ENCODE peak calls at places on chromosome 2, in four cellular contexts. O is tibial nerve; A is heart right ventricle; S is CD8-positive, alpha-beta T cell. Q is an unnamed sample. For H3K4me1, the result is how much of the 10 kb centered on the place peaks cover.

GRCh38 chr2:204670124-204670523 is 124.8 kb downstream of the PARD3B start:
- DNase-seq in O (no peak), A (no peak), S (no peak), Q (no peak)

GRCh38 chr2:50143822-50144575 is 887.9 kb downstream of the NRXN1 start:
- DNase-seq in O (peak), A (no peak), S (no peak), Q (no peak)

GRCh38 chr2:3449106-3449505 is 69.6 kb downstream of the TRAPPC12 start:
- DNase-seq in O (no peak), A (no peak), S (no peak), Q (no peak)

GRCh38 chr2:154229971-154230370 is 358.2 kb downstream of the GALNT13 start:
- DNase-seq in O (no peak), A (no peak), S (no peak), Q (no peak)

GRCh38 chr2:95346738-95347671 is 49.9 kb downstream of the KCNIP3 start:
- DNase-seq in O (no peak), A (peak), S (no peak), Q (no peak)

GRCh38 chr2:172100080-172101007 is 2.4 kb downstream of the DLX2 start:
- DNase-seq in O (no peak), A (no peak), S (no peak), Q (no peak)

GRCh38 chr2:58063641-58064040 is 17.0 kb downstream of the VRK2 start:
- DNase-seq in O (no peak), A (no peak), S (no peak), Q (no peak)

GRCh38 chr2:67528320-67528719 is 131.2 kb downstream of the ETAA1 start:
- DNase-seq in O (no peak), A (no peak), S (no peak), Q (no peak)

GRCh38 chr2:209872675-209873074 is 101.0 kb downstream of the UNC80 start:
- DNase-seq in O (peak), A (peak), S (no peak), Q (no peak)

GRCh38 chr2:68295523-68295922 is 24.2 kb downstream of the CNRIP1 start:
- DNase-seq in O (no peak), A (no peak), S (no peak), Q (no peak)

GRCh38 chr2:220001693-220002260 is 374.3 kb downstream of the SLC4A3 start:
- DNase-seq in O (no peak), A (no peak), S (no peak), Q (no peak)

GRCh38 chr2:179302764-179303561 is 38.3 kb upstream of the SESTD1 start:
- DNase-seq in O (no peak), A (no peak), S (no peak), Q (no peak)

GRCh38 chr2:234569776-234570430 is 73.0 kb upstream of the ARL4C start:
- DNase-seq in O (no peak), A (no peak), S (no peak), Q (no peak)

GRCh38 chr2:40220177-40220925 is 231.5 kb downstream of the SLC8A1 start:
- DNase-seq in O (no peak), A (no peak), S (no peak), Q (no peak)

GRCh38 chr2:75237296-75237695 is 38.0 kb upstream of the TACR1 start:
- DNase-seq in O (no peak), A (no peak), S (no peak), Q (no peak)

GRCh38 chr2:75238670-75239330 is 39.5 kb upstream of the TACR1 start:
- DNase-seq in O (no peak), A (no peak), S (no peak), Q (no peak)

GRCh38 chr2:75246441-75247167 is 47.3 kb upstream of the TACR1 start:
- DNase-seq in O (no peak), A (no peak), S (no peak), Q (no peak)

GRCh38 chr2:75243219-75243618 is 43.9 kb upstream of the TACR1 start:
- DNase-seq in O (no peak), A (no peak), S (no peak), Q (no peak)

DNA sequence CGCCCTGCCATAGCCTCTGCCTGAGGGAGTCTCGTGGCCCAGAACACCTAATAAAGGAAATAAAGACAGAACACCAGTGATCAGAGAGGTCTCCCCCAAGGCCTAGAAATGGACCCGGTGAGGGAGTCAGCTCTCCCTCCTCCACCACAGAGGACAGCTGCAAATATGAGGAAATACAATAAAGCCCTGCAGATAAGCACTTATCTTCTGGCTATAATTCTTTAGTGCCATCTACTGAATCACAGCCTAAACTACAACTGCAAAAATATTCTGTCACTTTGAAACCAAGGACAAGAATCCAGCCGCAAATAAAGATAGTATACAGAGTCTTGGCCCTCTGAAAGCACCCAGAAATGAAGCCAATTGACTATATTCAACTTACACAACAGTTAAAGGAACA is 42.4 kb upstream of the TACR1 start:
- DNase-seq in O (no peak), A (no peak), S (no peak), Q (no peak)
- TF ChIP-seq CTCF in O (no peak), A (no peak), S (no peak), Q (no peak)

DNA sequence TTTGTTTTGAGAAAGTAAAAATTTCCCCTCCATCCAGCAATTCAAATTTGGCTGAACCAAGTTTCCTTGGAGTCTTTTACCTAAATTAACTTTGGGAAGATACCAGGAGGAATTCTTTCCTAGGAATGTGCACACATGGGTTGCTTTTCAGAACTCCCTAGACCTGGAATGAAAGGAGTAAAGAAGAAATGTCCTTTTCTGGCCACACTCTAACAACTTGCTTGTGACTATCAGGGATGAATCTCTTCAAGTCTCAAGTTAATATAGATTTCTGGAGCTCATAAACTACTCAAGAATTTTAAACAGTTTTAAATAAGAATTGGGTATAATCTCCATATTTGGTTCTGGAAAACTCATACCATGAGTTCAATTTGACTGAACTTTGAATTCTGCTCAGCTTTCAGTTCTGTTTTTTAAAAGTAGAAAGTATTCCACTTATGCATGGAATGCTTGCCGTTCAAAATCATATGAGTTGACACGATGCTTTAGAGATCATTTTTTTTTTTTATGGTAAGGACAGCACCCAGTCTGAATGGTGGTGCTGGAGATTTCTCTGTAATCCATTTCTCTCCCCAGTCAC is 7.7 kb downstream of the RASGRP3 start:
- DNase-seq in O (no peak), A (no peak), S (no peak), Q (no peak)
- H3K27ac ChIP-seq in O (no peak), A (peak), S (no peak), Q (no peak)

GRCh38 chr2:63663013-63663864 is 74.5 kb downstream of the MDH1 start:
- DNase-seq in O (no peak), A (no peak), S (no peak), Q (no peak)

GRCh38 chr2:63665806-63666205 is 77.0 kb downstream of the MDH1 start:
- DNase-seq in O (no peak), A (no peak), S (no peak), Q (no peak)

GRCh38 chr2:63667132-63667531 is 78.4 kb downstream of the MDH1 start:
- DNase-seq in O (no peak), A (no peak), S (no peak), Q (no peak)

GRCh38 chr2:63662028-63662804 is 73.5 kb downstream of the MDH1 start:
- DNase-seq in O (no peak), A (no peak), S (no peak), Q (no peak)

GRCh38 chr2:63665091-63665490 is 76.3 kb downstream of the MDH1 start:
- DNase-seq in O (no peak), A (no peak), S (no peak), Q (no peak)
- H3K4me1 ChIP-seq in O (under half), A (under half), S (under half), Q (under half)

DNA sequence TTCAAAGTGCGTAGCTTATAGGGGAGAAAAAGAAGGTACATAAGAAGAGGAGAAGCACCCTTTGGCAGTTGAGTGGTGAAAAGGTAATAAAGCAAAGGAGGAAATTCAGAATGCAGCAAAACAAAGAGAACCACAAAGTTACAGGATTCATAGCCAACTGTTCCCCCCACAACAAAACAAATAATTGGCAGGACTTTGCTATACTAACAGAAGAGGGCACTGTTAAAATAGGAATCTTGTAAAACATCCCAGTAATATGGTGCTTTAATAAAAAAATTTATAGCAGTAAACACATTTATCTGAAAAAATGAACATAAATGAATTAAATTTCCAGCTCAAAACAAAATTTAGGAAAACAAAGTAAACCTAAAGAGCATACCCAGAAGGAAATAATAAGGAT is 42.3 kb downstream of the R3HDM1 start:
- DNase-seq in O (no peak), A (no peak), S (no peak), Q (no peak)
- TF ChIP-seq CTCF in O (no peak), A (no peak), S (no peak), Q (no peak)

DNA sequence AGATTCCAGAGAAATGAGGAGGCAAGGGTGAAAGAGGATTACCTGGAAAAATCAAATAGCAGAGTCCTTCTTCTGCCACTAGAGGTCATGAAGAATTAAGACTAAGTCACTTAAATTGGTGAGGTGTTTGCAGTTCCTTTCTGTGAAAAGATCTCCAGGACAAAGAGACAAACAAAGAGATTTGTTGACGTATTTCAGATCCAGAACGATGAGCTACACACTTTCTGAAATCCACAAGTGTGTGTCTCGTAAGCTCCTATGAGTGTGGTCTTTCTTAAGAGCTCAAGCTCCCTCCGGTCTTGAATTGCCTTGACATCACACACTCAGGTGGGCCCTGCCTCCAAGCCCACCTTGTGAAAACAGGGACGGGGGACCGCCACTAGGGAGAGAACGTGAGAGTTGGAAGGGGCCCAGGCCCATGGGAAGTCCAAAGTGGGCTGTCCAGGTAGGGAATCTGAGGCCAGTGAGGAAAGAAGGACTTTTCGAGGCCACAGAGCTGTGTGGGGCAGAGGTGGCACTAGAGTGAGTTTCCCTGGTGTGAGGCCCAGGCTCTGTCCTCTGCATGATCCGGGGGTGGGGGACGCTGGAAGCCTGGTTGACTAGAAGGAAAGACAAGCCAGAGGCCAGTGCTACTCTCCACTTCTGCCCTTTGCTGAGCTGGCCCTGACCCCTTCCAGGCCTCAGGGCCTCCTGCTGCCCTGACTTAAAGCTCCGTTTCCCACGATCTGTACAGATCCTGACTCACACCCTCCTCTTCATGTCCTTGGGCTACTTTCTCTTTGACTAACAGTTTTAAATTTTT is 168.1 kb upstream of the NCK2 start:
- DNase-seq in O (no peak), A (peak), S (no peak), Q (no peak)
- H3K27ac ChIP-seq in O (no peak), A (no peak), S (no peak), Q (no peak)

GRCh38 chr2:44676379-44676778 is 265.1 kb upstream of the SIX3 start:
- DNase-seq in O (no peak), A (no peak), S (no peak), Q (no peak)
- H3K4me1 ChIP-seq in O (under half), A (under half), S (under half), Q (under half)

GRCh38 chr2:129192117-129192516 is 787.3 kb upstream of the RAB6C start:
- DNase-seq in O (no peak), A (no peak), S (no peak), Q (no peak)

GRCh38 chr2:129191530-129191929 is 787.9 kb upstream of the RAB6C start:
- DNase-seq in O (no peak), A (no peak), S (no peak), Q (no peak)

GRCh38 chr2:129188451-129188850 is 791.0 kb upstream of the RAB6C start:
- DNase-seq in O (no peak), A (no peak), S (no peak), Q (no peak)

GRCh38 chr2:129187379-129187778 is 792.1 kb upstream of the RAB6C start:
- DNase-seq in O (no peak), A (no peak), S (no peak), Q (no peak)

GRCh38 chr2:129189617-129190016 is 789.8 kb upstream of the RAB6C start:
- DNase-seq in O (no peak), A (no peak), S (no peak), Q (no peak)
- TF ChIP-seq CTCF in O (no peak), A (no peak), S (no peak), Q (no peak)

Q was measured in esophagus squamous epithelium.